ENCODE peak calls at places on chromosomes 12 and 14, in five cellular contexts. V is cardiac muscle cell, M is stomach, N is transverse colon, R is right cardiac atrium. B is an unnamed sample.

GRCh38 chr12:52244615-52244994 is 11.6 kb downstream of the KRT7 start:
- DNase-seq in N (no peak), V (no peak), R (no peak), M (no peak), B (no peak)

GRCh38 chr12:58419182-58419760 is 477.9 kb downstream of the ATP23 start:
- DNase-seq in M (peak), N (no peak), R (peak), V (no peak), B (no peak)

GRCh38 chr12:126457776-126458175 is 1392.5 kb downstream of the AACS start:
- DNase-seq in R (peak), V (no peak), M (no peak), N (no peak), B (no peak)

GRCh38 chr12:113070117-113070906 is 13.8 kb downstream of the DTX1 start:
- DNase-seq in N (peak), V (no peak), M (no peak), R (peak), B (no peak)

GRCh38 chr12:89645434-89645833 is 63.2 kb downstream of the ATP2B1 start:
- DNase-seq in M (no peak), N (no peak), V (no peak), R (no peak), B (no peak)

GRCh38 chr12:122949405-122949804 is 16.9 kb downstream of the ABCB9 start:
- DNase-seq in N (no peak), R (peak), M (no peak), V (no peak), B (no peak)

GRCh38 chr12:96213869-96214268 is 19.7 kb downstream of the ELK3 start:
- DNase-seq in M (no peak), R (no peak), N (no peak), V (no peak), B (no peak)

GRCh38 chr12:47396902-47397663 is 308.7 kb downstream of the RPAP3 start:
- DNase-seq in R (no peak), M (no peak), N (no peak), V (no peak), B (no peak)

GRCh38 chr14:44960146-44960545 is 1.6 kb downstream of the KLHL28 start:
- DNase-seq in R (no peak), V (no peak), N (no peak), M (no peak), B (peak)

GRCh38 chr12:86196465-86196864 is 59.7 kb downstream of the MGAT4C start:
- DNase-seq in R (no peak), V (no peak), N (no peak), M (no peak), B (no peak)

GRCh38 chr12:45217846-45218245 is 2.0 kb downstream of the ANO6 start:
- DNase-seq in N (no peak), V (no peak), R (no peak), M (no peak), B (peak)

GRCh38 chr12:57138526-57139272 is 8.7 kb downstream of the LRP1-AS start:
- DNase-seq in V (no peak), M (no peak), N (peak), R (peak), B (peak)

GRCh38 chr14:77181603-77182437 is at the start of gene TMEM63C:
- DNase-seq in M (peak), R (no peak), V (peak), N (peak), B (peak)
- H3K27ac ChIP-seq in M (no peak), R (no peak), V (no peak), N (peak), B (no peak)

DNA sequence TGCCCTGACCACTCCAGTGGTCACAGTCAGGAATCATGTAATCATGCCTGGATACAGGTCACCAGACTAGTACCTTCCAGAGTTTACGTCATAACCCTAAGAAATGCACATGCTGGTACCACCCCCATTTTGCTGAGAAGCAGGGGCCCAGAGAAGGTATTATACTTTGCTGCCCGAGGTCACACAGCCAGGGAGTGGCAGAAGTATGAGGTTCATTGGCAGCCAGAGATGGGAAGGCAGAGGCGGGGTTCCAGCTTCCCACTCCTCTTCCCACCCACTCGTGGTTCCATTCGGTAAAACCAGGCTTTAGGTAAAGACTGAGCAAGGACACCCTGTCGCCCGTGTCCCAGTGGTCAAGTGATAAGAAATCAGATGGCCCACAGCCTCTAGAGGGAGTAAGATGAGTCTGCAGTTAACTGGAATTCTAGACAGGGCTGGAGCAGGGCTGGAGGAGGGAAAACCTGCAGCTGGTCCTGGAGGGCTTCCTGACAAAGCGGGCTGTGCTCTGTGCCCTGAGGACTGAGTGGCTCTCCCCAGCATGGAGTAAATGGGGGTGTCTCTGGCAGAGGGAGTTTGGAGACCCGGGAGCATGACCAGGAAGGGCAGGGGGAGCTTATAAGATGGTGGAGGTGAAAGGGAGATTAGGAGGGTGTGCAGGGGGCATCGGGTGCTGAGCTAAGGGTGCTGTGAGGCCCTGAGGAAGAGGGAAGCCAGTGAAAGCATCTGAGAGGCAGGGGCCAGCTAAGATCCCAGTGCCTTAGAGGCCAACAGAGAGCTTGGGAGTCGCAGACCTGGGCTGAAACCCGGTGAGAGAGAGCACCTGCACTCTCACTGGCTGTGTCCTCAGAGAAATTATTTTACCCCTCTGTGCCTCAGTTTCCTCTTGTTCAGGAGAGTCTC is 5.7 kb downstream of the FAM222A start:
- DNase-seq in N (no peak), R (no peak), M (no peak), V (no peak), B (no peak)
- H3K27ac ChIP-seq in N (no peak), R (peak), M (peak), V (no peak), B (no peak)

GRCh38 chr14:68396411-68396930 is 396.4 kb downstream of the ZFP36L1 start:
- DNase-seq in R (no peak), M (no peak), V (no peak), N (no peak), B (no peak)

GRCh38 chr14:68397371-68397779 is 395.5 kb downstream of the ZFP36L1 start:
- DNase-seq in M (no peak), N (peak), V (no peak), R (peak), B (peak)

GRCh38 chr14:68394719-68395117 is 398.1 kb downstream of the ZFP36L1 start:
- DNase-seq in M (no peak), R (peak), V (no peak), N (no peak), B (no peak)

GRCh38 chr14:68394113-68394718 is 398.7 kb downstream of the ZFP36L1 start:
- DNase-seq in R (peak), N (no peak), M (no peak), V (no peak), B (no peak)

DNA sequence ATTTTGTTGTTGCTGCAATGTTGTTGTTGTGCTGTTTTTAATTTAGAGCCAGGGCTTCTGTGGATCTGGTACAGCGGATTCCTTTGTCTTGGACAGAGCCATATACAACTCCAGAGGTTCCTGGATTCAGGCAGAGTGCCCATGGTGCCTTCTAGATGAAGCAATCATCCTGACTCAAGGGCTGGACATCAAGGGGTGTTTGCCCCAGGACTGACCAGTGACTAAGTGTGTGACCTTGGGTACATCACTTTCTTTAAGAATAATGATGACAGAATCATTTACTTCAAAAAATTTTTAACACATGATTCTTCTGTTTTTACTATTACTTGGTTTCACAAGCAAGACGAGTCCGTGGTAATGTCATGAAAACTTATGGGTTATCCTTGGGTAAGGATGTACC is 397.3 kb downstream of the ZFP36L1 start:
- DNase-seq in V (no peak), R (peak), M (no peak), N (no peak), B (no peak)
- H3K27ac ChIP-seq in V (no peak), R (peak), M (peak), N (peak), B (peak)

GRCh38 chr14:31806249-31806648 is 245.0 kb downstream of the NUBPL start:
- DNase-seq in N (no peak), V (no peak), M (no peak), R (no peak), B (no peak)
- H3K27ac ChIP-seq in N (no peak), V (no peak), M (no peak), R (no peak), B (no peak)

GRCh38 chr14:32202941-32203882 is at the start of gene RNU6-8:
- DNase-seq in M (peak), N (peak), R (peak), V (peak), B (peak)

GRCh38 chr14:32200368-32201195 is 1.3 kb upstream of the RNU6-7 start:
- DNase-seq in V (no peak), M (no peak), N (no peak), R (no peak), B (no peak)

GRCh38 chr14:32202468-32202865 is 602 bp downstream of the RNU6-8 start:
- DNase-seq in R (no peak), V (peak), N (no peak), M (no peak), B (no peak)

GRCh38 chr14:32201816-32202467 is at the start of gene RNU6-7:
- DNase-seq in N (peak), V (peak), M (no peak), R (peak), B (no peak)

DNA sequence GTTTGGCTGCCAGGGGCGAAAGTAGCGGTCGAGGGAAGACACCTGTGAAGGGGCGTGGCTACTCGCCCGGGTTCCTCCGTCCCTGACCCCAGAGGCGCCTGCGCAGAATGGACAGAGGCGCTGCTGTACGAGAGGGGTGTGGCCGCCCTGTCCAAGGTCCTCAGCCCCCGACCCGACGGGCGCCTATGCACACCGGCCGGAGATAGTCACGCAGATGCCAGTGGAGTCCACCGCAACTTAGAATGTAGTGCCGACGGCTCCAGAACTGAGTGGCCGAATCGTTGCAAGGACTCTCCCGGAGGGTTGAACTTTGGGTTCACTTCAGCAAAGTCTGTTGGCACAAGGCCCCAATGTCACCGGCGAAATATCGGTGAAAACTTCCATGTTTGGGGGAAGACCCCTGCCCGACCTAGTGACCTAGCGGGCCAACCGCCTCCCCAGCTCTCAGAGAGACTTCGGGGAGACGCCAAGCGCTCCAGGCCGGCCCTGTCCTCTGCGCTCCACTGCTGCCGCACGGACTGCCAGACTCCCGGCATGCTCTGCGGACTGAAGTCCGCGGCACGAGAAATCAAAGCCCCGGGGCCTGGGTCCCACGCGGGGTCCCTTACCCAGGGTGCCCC is 539 bp upstream of the RNU6-7 start:
- DNase-seq in R (peak), V (peak), M (peak), N (peak), B (peak)
- H3K27ac ChIP-seq in R (peak), V (peak), M (peak), N (peak), B (peak)

DNA sequence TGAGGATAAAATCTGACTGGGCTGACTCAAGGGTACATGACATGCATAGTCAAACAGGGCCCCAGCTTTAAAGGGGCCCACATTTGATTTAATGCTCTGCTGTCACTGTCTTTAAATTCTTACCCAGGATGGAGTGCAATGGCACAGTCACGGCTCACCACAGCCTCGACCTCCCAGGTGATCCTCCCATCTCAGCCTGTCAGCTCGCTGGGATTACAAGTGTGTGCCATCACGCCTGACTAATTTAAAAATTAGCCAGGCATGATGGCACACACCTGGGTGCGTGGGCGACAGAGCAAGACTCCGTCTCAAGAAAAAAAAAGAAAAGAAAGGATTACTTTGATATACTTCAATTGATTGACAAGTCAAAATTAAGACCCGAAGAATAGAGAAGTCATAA is 9.2 kb upstream of the PLBD1 start:
- DNase-seq in N (no peak), R (no peak), V (no peak), M (no peak), B (no peak)
- H3K27ac ChIP-seq in N (no peak), R (no peak), V (no peak), M (no peak), B (no peak)

DNA sequence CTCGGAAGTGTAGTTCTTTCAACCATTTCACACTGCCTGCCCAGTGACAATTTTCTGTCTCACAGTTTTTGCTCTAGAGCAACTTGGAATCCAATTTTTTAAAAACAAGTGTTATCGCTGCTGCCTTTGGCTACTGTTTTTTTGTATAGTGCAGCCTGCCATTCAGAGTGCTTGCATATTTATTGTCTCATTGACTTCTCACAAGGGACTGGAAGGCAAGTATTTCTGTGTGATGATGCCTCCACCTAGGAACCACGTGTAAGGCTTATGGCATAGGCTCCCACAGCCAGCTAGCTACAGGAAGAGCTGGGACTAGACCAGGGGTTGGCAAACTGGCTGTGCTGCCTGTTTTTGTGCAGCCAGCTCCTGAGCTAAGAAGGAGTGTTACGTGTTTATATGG is 903 bp downstream of the PARPBP start:
- DNase-seq in N (no peak), V (no peak), R (no peak), M (no peak), B (peak)
- H3K27ac ChIP-seq in N (no peak), V (no peak), R (no peak), M (no peak), B (no peak)

DNA sequence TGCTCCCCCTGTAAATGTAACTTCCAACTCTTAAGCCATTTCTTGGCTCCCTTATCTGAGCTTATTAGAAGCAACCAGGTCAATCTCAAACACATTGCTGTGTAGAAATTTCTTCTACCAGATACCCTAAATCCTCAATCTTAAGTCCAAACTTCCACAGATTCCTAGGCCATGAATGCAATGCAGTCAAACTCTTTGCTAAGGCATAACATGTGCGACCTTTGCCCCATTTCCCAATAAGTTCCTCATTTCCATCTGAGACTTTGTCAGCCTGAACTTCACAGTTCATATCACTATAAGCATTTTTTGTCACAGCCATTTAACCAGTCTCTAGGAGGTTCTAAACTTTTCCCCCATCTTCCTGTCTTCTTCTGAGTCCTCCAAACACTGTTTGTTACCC is 64.5 kb downstream of the TMTC3 start:
- DNase-seq in N (no peak), M (no peak), V (no peak), R (no peak), B (peak)
- H3K27ac ChIP-seq in N (no peak), M (no peak), V (no peak), R (no peak), B (no peak)

GRCh38 chr12:28582687-28583376 is 392.6 kb downstream of the CCDC91 start:
- DNase-seq in N (no peak), M (no peak), R (no peak), V (no peak), B (no peak)

GRCh38 chr12:28574746-28575592 is 384.7 kb downstream of the CCDC91 start:
- DNase-seq in M (no peak), N (peak), R (no peak), V (no peak), B (peak)

GRCh38 chr12:28575593-28576205 is 385.4 kb downstream of the CCDC91 start:
- DNase-seq in N (no peak), V (no peak), R (no peak), M (no peak), B (no peak)

GRCh38 chr12:28578833-28579252 is 388.6 kb downstream of the CCDC91 start:
- DNase-seq in M (no peak), V (no peak), R (no peak), N (no peak), B (no peak)

DNA sequence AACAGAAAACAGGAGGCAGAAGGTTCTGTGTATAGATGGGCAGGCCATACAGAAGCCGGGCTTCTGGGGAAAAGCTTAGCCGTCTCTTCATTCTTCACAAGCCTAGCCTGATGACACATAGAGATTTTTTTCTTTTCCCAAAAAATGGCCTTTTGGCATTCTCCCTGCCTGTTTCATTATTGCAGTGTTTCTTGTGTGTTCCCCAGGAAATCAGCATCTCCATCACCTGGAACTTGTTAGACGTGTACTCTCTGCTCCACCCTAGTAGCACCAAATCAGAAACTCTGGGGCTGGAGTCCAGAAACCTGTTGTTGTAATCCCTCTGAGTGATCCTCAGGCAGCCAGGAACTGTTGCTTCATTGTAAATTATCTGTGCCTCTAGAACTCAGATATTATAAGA is 388.1 kb downstream of the CCDC91 start:
- DNase-seq in R (no peak), V (no peak), N (no peak), M (no peak), B (no peak)
- H3K27ac ChIP-seq in R (no peak), V (no peak), N (no peak), M (no peak), B (no peak)

B was measured in small intestine.